ENCODE peak calls at places on chromosome 18, in seven cellular contexts. G is CD4-positive, CD25-positive, alpha-beta regulatory T cell; P is thoracic aorta; O is ovary; Q is aorta; X is adrenal gland; E is IMR-90. W is an unnamed sample.

GRCh38 chr18:8402237-8402636 is 207.0 kb upstream of the RAB12 start:
- DNase-seq in P (no peak), X (no peak), Q (no peak), O (no peak), G (no peak), E (no peak), W (no peak)

GRCh38 chr18:44679912-44680270 is 797 bp upstream of the SETBP1 start:
- DNase-seq in P (no peak), G (no peak), Q (peak; percentile 63), E (peak; percentile 31), X (peak; percentile 41), O (peak; percentile 70), W (peak; percentile 66)

GRCh38 chr18:13570856-13571495 is 155.4 kb downstream of the FAM210A start:
- DNase-seq in Q (no peak), E (peak; percentile 7), O (no peak), P (no peak), X (no peak), G (no peak), W (no peak)

GRCh38 chr18:27608742-27609141 is 423.6 kb upstream of the CHST9 start:
- DNase-seq in X (no peak), O (no peak), Q (no peak), E (no peak), G (no peak), P (no peak), W (no peak)

GRCh38 chr18:63676526-63676925 is 14.8 kb upstream of the SERPINB3 start:
- DNase-seq in E (no peak), G (no peak), O (no peak), Q (no peak), P (no peak), X (no peak), W (no peak)

GRCh38 chr18:68083776-68084175 is 567.3 kb upstream of the DSEL start:
- DNase-seq in X (no peak), G (no peak), O (no peak), Q (no peak), E (peak; percentile 56), P (no peak), W (no peak)

GRCh38 chr18:62869327-62869726 is 154.0 kb downstream of the PHLPP1 start:
- DNase-seq in Q (no peak), G (no peak), O (no peak), X (no peak), E (no peak), P (no peak), W (no peak)

GRCh38 chr18:60692277-60692676 is 319.7 kb upstream of the MC4R start:
- DNase-seq in P (no peak), Q (no peak), E (no peak), G (no peak), O (no peak), X (no peak), W (no peak)

GRCh38 chr18:9612989-9613388 is 1.4 kb downstream of the PPP4R1 start:
- DNase-seq in X (no peak), E (no peak), O (no peak), P (no peak), G (no peak), Q (no peak), W (no peak)
- H3K4me3 ChIP-seq in X (peak overlapping the region; percentile 95), E (peak overlapping the region; percentile 81), O (peak overlapping the region; percentile 71), P (peak overlapping the region; percentile 82), G (peak overlapping the region; percentile 79), Q (peak overlapping the region; percentile 77), W (peak overlapping the region; percentile 72)

DNA sequence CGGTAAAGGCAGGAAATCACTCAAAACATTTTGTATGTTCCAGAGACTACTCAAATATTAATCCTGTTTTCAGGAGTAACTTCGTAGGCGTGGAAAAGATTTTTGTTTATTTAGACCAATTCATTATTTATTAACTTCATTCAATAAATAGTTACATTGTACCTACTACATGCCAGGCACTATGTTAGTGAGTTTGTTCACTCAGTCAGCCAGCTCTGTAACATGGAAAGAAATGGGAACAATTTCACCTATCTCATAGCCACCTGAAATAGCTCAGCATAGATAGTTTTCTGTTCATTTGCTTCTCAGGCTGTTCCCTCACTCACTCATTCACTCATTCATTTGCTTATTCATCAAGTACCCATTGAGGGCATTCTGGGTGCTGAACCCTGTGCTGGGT is 34.6 kb downstream of the TTC39C start:
- DNase-seq in P (no peak), G (no peak), E (no peak), X (no peak), Q (no peak), O (no peak), W (no peak)
- H3K27ac ChIP-seq in P (no peak overlapping the region), G (no peak overlapping the region), E (no peak overlapping the region), X (no peak overlapping the region), Q (no peak overlapping the region), O (no peak overlapping the region), W (no peak overlapping the region)

GRCh38 chr18:23574611-23575308 is 11.5 kb downstream of the NPC1 start:
- DNase-seq in G (no peak), O (no peak), P (no peak), E (no peak), Q (no peak), X (no peak), W (no peak)

GRCh38 chr18:23573948-23574431 is 12.3 kb downstream of the NPC1 start:
- DNase-seq in O (no peak), X (peak; percentile 91), G (peak; percentile 31), E (peak; percentile 72), Q (no peak), P (no peak), W (no peak)

GRCh38 chr18:23572570-23572969 is 13.7 kb downstream of the NPC1 start:
- DNase-seq in E (no peak), Q (no peak), G (no peak), X (peak; percentile 72), O (no peak), P (no peak), W (no peak)

GRCh38 chr18:23573020-23573419 is 13.3 kb downstream of the NPC1 start:
- DNase-seq in O (no peak), G (no peak), E (no peak), P (no peak), X (no peak), Q (no peak), W (no peak)

GRCh38 chr18:23575309-23575651 is 11.0 kb downstream of the NPC1 start:
- DNase-seq in O (no peak), E (no peak), X (no peak), P (no peak), Q (no peak), G (no peak), W (no peak)
- H3K4me1 ChIP-seq in O (peaks cover 3% of the 10 kb centered on the region), E (peaks cover 4% of the 10 kb centered on the region), X (peaks cover 70% of the 10 kb centered on the region), P (peaks cover 18% of the 10 kb centered on the region), Q (no peaks in the 10 kb centered on the region), G (peaks cover 56% of the 10 kb centered on the region), W (peaks cover 22% of the 10 kb centered on the region)

DNA sequence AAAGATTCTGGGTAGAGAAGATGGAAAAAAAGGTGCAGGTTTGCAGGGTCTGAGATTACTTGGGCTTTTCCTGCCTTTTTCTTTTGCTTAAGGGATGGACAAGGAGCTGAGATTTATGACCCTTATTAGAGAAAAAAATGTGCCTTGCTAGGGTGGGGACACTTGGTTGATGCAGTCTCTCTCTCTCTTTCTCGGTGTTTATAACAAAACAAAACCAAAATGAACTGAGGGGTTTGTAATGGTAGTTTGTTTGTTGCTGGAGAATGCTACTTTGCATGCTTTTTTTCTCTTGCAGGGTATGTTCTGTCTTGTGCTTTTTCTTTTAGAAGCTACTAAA is 300 bp downstream of the ZNF532 start:
- DNase-seq in O (no peak), Q (no peak), G (no peak), E (no peak), P (no peak), X (no peak), W (no peak)
- H3K4me3 ChIP-seq in O (peak overlapping the region; percentile 42), Q (no peak overlapping the region), G (peak overlapping the region; percentile 30), E (peak overlapping the region; percentile 39), P (peak overlapping the region; percentile 67), X (peak overlapping the region; percentile 61), W (no peak overlapping the region)

DNA sequence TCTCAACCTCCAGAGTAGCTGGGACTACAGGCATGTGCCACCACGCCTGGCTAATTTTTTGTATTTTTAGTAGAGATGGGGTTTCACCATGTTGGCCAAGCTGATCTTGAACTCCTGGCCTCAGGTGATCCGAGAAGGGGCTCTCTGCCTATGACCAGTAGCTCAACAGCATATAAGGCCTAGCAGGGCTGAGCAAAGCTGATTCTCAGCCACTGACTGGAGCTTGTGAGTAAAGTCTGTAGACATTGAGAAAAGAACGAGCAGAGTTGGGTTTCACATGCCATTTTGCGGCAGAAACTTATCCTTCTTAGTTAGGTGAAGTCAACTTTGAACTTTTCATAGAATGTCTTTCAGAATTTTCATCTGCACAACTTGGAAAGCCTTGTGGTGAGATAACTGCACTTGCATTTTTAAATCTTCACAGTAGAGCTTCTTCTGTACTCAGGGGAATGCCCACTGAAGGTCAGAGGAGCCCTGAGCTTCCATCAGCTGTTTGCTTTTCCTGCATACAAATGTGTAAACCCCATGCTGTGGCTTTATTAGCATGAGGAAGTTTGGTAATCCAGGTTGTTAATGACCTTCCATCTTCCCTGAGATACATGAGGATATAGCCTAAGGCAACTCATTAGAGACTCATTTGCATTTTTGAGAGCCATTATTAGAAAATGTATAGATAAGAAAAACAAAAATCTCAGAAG is 602.4 kb downstream of the METTL4 start:
- DNase-seq in G (no peak), O (no peak), X (no peak), E (no peak), Q (no peak), P (no peak), W (no peak)
- H3K27ac ChIP-seq in G (no peak overlapping the region), O (no peak overlapping the region), X (no peak overlapping the region), E (no peak overlapping the region), Q (no peak overlapping the region), P (no peak overlapping the region), W (no peak overlapping the region)

GRCh38 chr18:48836231-48836805 is 114.4 kb downstream of the SMAD7 start:
- DNase-seq in O (no peak), E (no peak), P (no peak), X (no peak), G (no peak), Q (peak; percentile 34), W (no peak)
- H3K4me1 ChIP-seq in O (peaks cover 2% of the 10 kb centered on the region), E (peaks cover 37% of the 10 kb centered on the region), P (peaks cover 46% of the 10 kb centered on the region), X (peaks cover 59% of the 10 kb centered on the region), G (peaks cover 42% of the 10 kb centered on the region), Q (no peaks in the 10 kb centered on the region), W (peaks cover 9% of the 10 kb centered on the region)